ENCODE peak calls at places on chromosomes 1 and 21, in nine cellular contexts. Y, Z, T, W, R, G, K, F and A are unnamed samples.

GRCh38 chr1:188061881-188062280 is 1233.1 kb downstream of the PLA2G4A start:
- DNase-seq in T (no peak), Z (no peak), K (no peak), R (no peak), F (no peak), W (no peak), G (peak; percentile 56), Y (no peak), A (no peak)

GRCh38 chr1:39720094-39720999 is 18.3 kb upstream of the PPIE start:
- DNase-seq in W (peak; percentile 81), Y (peak; percentile 77), G (peak; percentile 83), K (peak; percentile 48), Z (peak; percentile 76), F (peak; percentile 48), R (peak; percentile 51), T (peak; percentile 68), A (peak; percentile 72)

GRCh38 chr1:179742717-179743678 is at the start of gene FAM163A:
- DNase-seq in Y (peak; percentile 32), G (no peak), T (no peak), F (peak; percentile 85), Z (no peak), W (no peak), K (no peak), R (peak; percentile 71), A (peak; percentile 66)

GRCh38 chr1:66247415-66248208 is 286.3 kb upstream of the SGIP1 start:
- DNase-seq in G (no peak), F (no peak), T (no peak), R (no peak), Z (no peak), K (no peak), W (peak; percentile 56), Y (no peak), A (no peak)

GRCh38 chr1:89998306-89998705 is 3.4 kb downstream of the ZNF326 start:
- DNase-seq in K (no peak), F (no peak), Z (no peak), Y (no peak), T (peak; percentile 64), G (no peak), W (no peak), R (no peak), A (no peak)

GRCh38 chr1:58883888-58884482 is 100.1 kb upstream of the JUN start:
- DNase-seq in R (no peak), Y (no peak), K (no peak), T (no peak), G (no peak), W (peak; percentile 84), F (no peak), Z (no peak), A (no peak)

GRCh38 chr1:220368352-220369265 is 96.4 kb upstream of the RAB3GAP2 start:
- DNase-seq in T (no peak), Y (peak; percentile 13), F (no peak), Z (no peak), R (no peak), K (no peak), W (no peak), G (peak; percentile 87), A (peak; percentile 60)

GRCh38 chr1:217019475-217019874 is 296.2 kb upstream of the ESRRG start:
- DNase-seq in F (no peak), K (no peak), Y (no peak), Z (no peak), G (no peak), W (no peak), R (no peak), T (no peak), A (no peak)

GRCh38 chr1:177171536-177172123 is 872 bp downstream of the BRINP2 start:
- DNase-seq in R (no peak), T (peak; percentile 51), Z (no peak), W (no peak), G (no peak), Y (no peak), K (no peak), F (no peak), A (no peak)

DNA sequence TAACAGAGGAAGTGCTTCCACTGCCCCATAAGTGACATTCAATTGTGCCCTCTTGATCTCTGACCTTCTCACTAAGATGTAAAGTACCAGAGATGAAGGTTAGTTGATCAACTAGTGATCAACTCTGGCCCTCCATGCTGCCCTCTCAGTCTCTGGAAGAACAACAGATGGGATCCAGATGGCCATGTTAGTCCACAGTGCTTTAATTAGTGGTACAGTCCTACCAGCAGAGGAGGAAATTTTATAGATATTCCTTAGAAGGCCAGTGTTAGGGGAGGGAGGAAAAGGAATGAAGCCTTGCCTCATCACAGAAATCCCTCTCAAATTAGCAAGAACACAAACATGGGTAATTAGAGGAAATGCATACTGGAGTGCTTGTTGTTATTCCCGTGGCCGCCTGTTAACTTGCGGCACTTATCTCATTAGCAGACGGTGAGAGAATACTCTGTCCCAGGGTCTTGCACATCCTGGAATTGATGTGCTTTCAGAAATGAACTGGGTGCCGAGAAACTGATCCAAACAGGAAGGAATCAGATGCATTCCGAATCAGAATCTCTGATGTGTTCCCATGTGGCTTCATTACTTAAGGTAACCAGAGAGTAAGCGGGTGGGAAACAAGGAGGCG is 91.1 kb upstream of the RGS4 start:
- DNase-seq in T (peak; percentile 13), K (no peak), W (no peak), Z (no peak), R (no peak), F (peak; percentile 36), Y (no peak), G (no peak), A (peak; percentile 2)
- TF ChIP-seq EZH2phosphoT487 in T (no peak), K (no peak), W (no peak), Z (no peak), R (no peak), F (no peak), Y (no peak), G (no peak), A (no peak)

GRCh38 chr21:46193829-46194373 is 9.6 kb upstream of the SPATC1L start:
- DNase-seq in T (no peak), Y (peak; percentile 2), F (no peak), W (no peak), G (no peak), Z (no peak), R (no peak), K (no peak), A (no peak)
- TF ChIP-seq EZH2phosphoT487 in T (no peak), Y (no peak), F (no peak), W (no peak), G (no peak), Z (no peak), R (no peak), K (no peak), A (no peak)

GRCh38 chr1:202926578-202927491 is at the start of gene KLHL12:
- DNase-seq in W (peak; percentile 99), T (peak; percentile 99), G (peak; percentile 98), Z (peak; percentile 98), R (peak; percentile 99), Y (peak; percentile 99), F (peak; percentile 97), K (peak; percentile 93), A (peak; percentile 99)
- TF ChIP-seq EZH2phosphoT487 in W (no peak), T (no peak), G (no peak), Z (no peak), R (no peak), Y (no peak), F (no peak), K (no peak), A (no peak)

GRCh38 chr21:45555557-45556301 is 13.5 kb upstream of the SLC19A1 start:
- DNase-seq in Y (peak; percentile 88), F (peak; percentile 98), T (peak; percentile 80), G (peak; percentile 89), Z (peak; percentile 69), K (peak; percentile 88), R (peak; percentile 92), W (peak; percentile 96), A (peak; percentile 89)
- TF ChIP-seq EZH2phosphoT487 in Y (no peak), F (no peak), T (no peak), G (no peak), Z (no peak), K (no peak), R (no peak), W (no peak), A (no peak)

DNA sequence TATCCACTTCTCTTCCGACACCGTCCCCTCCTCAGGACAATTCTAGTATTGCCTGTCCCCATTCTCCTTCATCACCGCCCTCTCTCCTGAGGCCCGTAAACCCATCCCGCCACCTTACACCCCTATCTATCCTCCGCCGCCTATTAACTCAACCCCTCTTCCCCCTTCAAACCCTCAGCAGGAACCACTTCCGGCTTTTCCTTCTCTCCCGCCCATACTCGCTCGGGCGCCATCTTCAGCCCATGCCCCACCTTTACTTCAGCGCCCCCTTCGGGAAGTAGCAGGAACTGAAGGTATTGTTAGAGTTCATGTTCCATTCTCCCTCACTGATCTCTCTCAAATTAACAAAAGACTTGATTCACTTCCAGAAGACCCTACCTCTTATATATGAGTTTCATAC is 31.6 kb downstream of the VN1R5 start:
- DNase-seq in Z (no peak), G (peak; percentile 36), Y (no peak), W (no peak), T (no peak), F (no peak), R (no peak), K (no peak), A (peak; percentile 76)
- TF ChIP-seq EZH2phosphoT487 in Z (no peak), G (no peak), Y (no peak), W (no peak), T (no peak), F (no peak), R (no peak), K (no peak), A (no peak)

GRCh38 chr1:19046972-19047371 is 90.5 kb upstream of the IFFO2 start:
- DNase-seq in R (no peak), K (no peak), F (no peak), T (no peak), Y (no peak), Z (no peak), G (no peak), W (no peak), A (no peak)
- TF ChIP-seq EZH2phosphoT487 in R (no peak), K (no peak), F (no peak), T (no peak), Y (no peak), Z (no peak), G (no peak), W (no peak), A (no peak)

DNA sequence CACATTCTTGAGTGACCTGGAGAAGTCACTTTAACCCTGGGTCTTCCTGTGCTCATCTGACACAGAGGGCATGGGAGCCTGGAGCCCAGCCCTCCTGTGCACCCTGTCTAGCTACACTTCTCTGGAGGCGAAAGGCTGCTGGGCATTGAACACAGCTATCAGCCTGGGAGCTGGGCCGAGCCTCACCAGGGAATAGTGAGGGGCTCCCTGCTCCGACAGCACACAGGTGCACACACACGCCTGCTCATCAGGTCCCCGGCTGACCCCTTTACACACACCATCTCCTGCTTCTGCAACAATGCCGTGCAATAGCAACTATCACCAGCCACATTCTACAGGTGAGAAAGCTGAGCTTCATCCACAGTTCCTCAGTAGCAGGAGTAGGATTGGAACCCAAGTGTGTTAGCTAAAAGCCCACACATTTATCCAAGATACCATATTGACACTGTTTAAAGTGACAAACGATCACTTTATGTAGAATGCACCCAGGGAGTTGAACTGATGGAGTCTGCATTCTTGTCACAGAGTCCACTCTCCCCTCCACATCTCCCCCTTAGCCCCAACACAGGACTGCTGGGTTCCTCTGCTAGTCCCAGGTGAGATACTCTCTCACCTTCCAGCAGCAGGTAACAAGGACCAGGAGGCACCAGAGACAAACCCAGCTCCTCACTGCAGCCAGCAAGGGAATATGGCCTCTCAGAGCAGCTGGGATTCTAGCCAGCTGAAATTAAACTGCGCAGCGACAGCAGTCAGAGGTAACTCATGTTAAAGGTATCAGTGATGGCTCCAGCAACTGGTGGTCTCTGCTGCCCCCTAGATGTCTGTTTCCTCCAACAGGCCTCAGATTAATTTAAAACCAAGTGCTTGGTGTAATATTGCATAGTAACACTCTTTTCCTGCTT is 18.3 kb upstream of the CAPN8 start:
- DNase-seq in R (peak; percentile 80), W (peak; percentile 44), T (peak; percentile 67), Y (peak; percentile 85), G (peak; percentile 90), F (peak; percentile 60), Z (peak; percentile 37), K (no peak), A (peak; percentile 84)
- TF ChIP-seq EZH2phosphoT487 in R (no peak), W (no peak), T (no peak), Y (no peak), G (no peak), F (no peak), Z (no peak), K (no peak), A (no peak)